ENCODE peak calls at places on chromosomes 16 and 17, in nine cellular contexts. R, H, L, A, U, I, N, W and Z are unnamed samples.
A peak's percentile ranks its signal among the peaks of the same experiment; 100 is the strongest.

GRCh38 chr17:31373150-31374082 is 18.1 kb upstream of the RAB11FIP4 start:
- DNase-seq in R (no peak), H (no peak), L (no peak), A (no peak), U (no peak), I (peak; percentile 65), N (no peak), W (peak; percentile 30), Z (no peak)

GRCh38 chr16:84369938-84370627 is 1.7 kb downstream of the ATP2C2 start:
- DNase-seq in R (no peak), H (no peak), L (no peak), A (no peak), U (no peak), I (no peak), N (no peak), W (no peak), Z (no peak)

GRCh38 chr16:51433597-51433996 is 282.5 kb upstream of the SALL1 start:
- DNase-seq in R (no peak), H (no peak), L (no peak), A (no peak), U (no peak), I (no peak), N (no peak), W (no peak), Z (no peak)

GRCh38 chr16:84662471-84662870 is 14.2 kb downstream of the KLHL36 start:
- DNase-seq in R (no peak), H (no peak), L (no peak), A (no peak), U (no peak), I (no peak), N (no peak), W (no peak), Z (no peak)

GRCh38 chr17:81138500-81138899 is 26.8 kb upstream of the PVALEF start:
- DNase-seq in R (no peak), H (no peak), L (no peak), A (no peak), U (no peak), I (no peak), N (no peak), W (no peak), Z (no peak)

GRCh38 chr16:2497116-2497630 is 16.6 kb upstream of the ATP6V0C start:
- DNase-seq in R (no peak), H (peak; percentile 89), L (no peak), A (peak; percentile 37), U (peak; percentile 86), I (no peak), N (no peak), W (no peak), Z (no peak)

GRCh38 chr17:2124391-2124790 is 69.5 kb downstream of the HIC1 start:
- DNase-seq in R (no peak), H (no peak), L (no peak), A (no peak), U (no peak), I (no peak), N (no peak), W (no peak), Z (no peak)

GRCh38 chr17:34639706-34640425 is 60.5 kb downstream of the TMEM132E start:
- DNase-seq in R (no peak), H (no peak), L (no peak), A (no peak), U (no peak), I (no peak), N (no peak), W (no peak), Z (no peak)

GRCh38 chr16:12899529-12900168 is 1.7 kb upstream of the SHISA9 start:
- DNase-seq in R (no peak), H (no peak), L (no peak), A (no peak), U (no peak), I (no peak), N (no peak), W (no peak), Z (no peak)

GRCh38 chr16:84585886-84586285 is 32.0 kb downstream of the COTL1 start:
- DNase-seq in R (no peak), H (peak; percentile 23), L (no peak), A (no peak), U (no peak), I (no peak), N (peak; percentile 40), W (no peak), Z (no peak)

GRCh38 chr17:42456223-42457106 is 2.2 kb upstream of the ATP6V0A1 start:
- DNase-seq in R (no peak), H (no peak), L (no peak), A (no peak), U (no peak), I (peak; percentile 80), N (no peak), W (no peak), Z (no peak)

GRCh38 chr17:40582328-40582901 is 17.1 kb upstream of the CCR7 start:
- DNase-seq in R (peak; percentile 94), H (peak; percentile 53), L (no peak), A (no peak), U (peak; percentile 42), I (peak; percentile 73), N (no peak), W (peak; percentile 83), Z (no peak)

GRCh38 chr16:65480276-65480675 is 358.4 kb upstream of the CDH11 start:
- DNase-seq in R (no peak), H (no peak), L (no peak), A (no peak), U (no peak), I (no peak), N (no peak), W (no peak), Z (no peak)

GRCh38 chr17:7548585-7549400 is at the start of gene TNFSF12:
- DNase-seq in R (peak; percentile 27), H (peak; percentile 68), L (peak; percentile 70), A (peak; percentile 60), U (peak; percentile 79), I (peak; percentile 56), N (no peak), W (peak; percentile 59), Z (peak; percentile 35)
- H3K4me1 ChIP-seq in R (peaks cover 2% of the 10 kb centered on the region), H (peaks cover 54% of the 10 kb centered on the region), L (peaks cover 18% of the 10 kb centered on the region), A (no peaks in the 10 kb centered on the region), U (peaks cover 44% of the 10 kb centered on the region), I (peaks cover 48% of the 10 kb centered on the region), N (peaks cover 17% of the 10 kb centered on the region), W (no peaks in the 10 kb centered on the region), Z (peaks cover 4% of the 10 kb centered on the region)

DNA sequence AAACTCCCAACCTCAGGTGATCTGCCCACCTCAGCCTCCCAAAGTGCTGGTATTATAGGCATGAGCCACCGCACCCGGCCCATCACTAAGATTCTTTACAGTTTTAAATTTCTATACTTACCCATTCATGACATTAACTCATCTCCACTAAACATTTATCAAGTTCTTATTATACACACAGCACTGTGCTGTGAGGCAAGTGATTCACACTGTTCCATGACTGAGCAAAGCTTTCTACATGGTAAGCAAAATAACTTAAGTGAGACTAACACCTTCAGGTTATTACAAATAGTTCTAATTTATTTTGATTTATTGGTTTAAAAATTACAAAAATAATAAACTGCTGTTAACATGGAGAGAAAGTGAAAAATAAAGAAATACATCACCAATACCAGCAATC is 33.5 kb downstream of the MARVELD3 start:
- DNase-seq in R (no peak), H (no peak), L (no peak), A (no peak), U (no peak), I (no peak), N (no peak), W (no peak), Z (no peak)
- H3K4me1 ChIP-seq in R (no peaks in the 10 kb centered on the region), H (no peaks in the 10 kb centered on the region), L (no peaks in the 10 kb centered on the region), A (no peaks in the 10 kb centered on the region), U (no peaks in the 10 kb centered on the region), I (no peaks in the 10 kb centered on the region), N (no peaks in the 10 kb centered on the region), W (no peaks in the 10 kb centered on the region), Z (no peaks in the 10 kb centered on the region)

DNA sequence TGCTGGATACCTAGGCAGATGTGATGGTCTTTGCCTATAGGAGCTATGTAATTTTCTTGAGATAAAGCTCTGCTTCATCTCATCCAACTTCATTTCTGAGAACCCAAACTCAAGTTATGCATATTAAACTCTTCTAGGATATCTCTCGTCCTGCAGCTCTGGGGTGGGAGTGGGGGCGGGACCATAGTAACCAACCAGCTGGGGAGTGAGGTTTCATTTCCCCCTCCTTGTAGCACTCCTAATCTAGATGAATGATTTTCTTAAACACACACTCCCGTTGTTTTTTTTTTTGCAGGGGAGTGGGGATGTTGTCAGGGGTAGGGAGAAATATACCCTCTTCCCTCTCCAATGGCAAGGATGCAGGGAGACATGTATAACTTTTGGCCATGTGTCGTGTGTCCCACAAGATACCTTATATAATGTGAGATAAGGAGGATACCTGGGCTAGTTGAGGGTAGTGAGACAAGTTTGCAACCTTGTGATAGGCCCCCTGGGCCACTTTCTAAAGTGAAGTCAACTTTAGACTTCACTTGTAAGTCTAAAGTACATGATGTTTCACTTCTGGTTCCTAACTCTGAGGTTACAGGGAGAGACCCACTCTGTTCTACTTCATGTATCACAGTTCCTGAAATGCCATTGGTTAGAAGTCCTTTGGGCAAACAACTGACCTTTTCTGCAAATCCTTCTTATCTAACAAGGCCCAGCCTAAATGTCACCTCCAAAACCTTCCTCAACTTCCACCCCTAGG is 10.6 kb upstream of the HEATR6 start:
- DNase-seq in R (no peak), H (no peak), L (no peak), A (no peak), U (no peak), I (no peak), N (no peak), W (peak; percentile 0), Z (no peak)
- H3K4me1 ChIP-seq in R (no peaks in the 10 kb centered on the region), H (peaks cover 36% of the 10 kb centered on the region), L (no peaks in the 10 kb centered on the region), A (peaks cover 14% of the 10 kb centered on the region), U (no peaks in the 10 kb centered on the region), I (no peaks in the 10 kb centered on the region), N (peaks cover 57% of the 10 kb centered on the region), W (no peaks in the 10 kb centered on the region), Z (no peaks in the 10 kb centered on the region)

GRCh38 chr16:3825940-3826339 is 54.6 kb downstream of the CREBBP start:
- DNase-seq in R (no peak), H (no peak), L (no peak), A (no peak), U (no peak), I (no peak), N (no peak), W (no peak), Z (no peak)
- H3K4me1 ChIP-seq in R (no peaks in the 10 kb centered on the region), H (peaks cover 68% of the 10 kb centered on the region), L (peaks cover 89% of the 10 kb centered on the region), A (peaks cover 30% of the 10 kb centered on the region), U (peaks cover 96% of the 10 kb centered on the region), I (peaks cover 58% of the 10 kb centered on the region), N (peaks cover 27% of the 10 kb centered on the region), W (peaks cover 3% of the 10 kb centered on the region), Z (peaks cover 71% of the 10 kb centered on the region)

GRCh38 chr17:8163978-8164814 is 1.4 kb upstream of the VAMP2 start:
- DNase-seq in R (peak; percentile 82), H (peak; percentile 92), L (peak; percentile 79), A (peak; percentile 68), U (peak; percentile 86), I (peak; percentile 50), N (peak; percentile 48), W (peak; percentile 49), Z (peak; percentile 74)
- H3K4me1 ChIP-seq in R (peaks cover 14% of the 10 kb centered on the region), H (peaks cover 47% of the 10 kb centered on the region), L (peaks cover 46% of the 10 kb centered on the region), A (peaks cover 18% of the 10 kb centered on the region), U (peaks cover 58% of the 10 kb centered on the region), I (peaks cover 57% of the 10 kb centered on the region), N (peaks cover 34% of the 10 kb centered on the region), W (peaks cover 21% of the 10 kb centered on the region), Z (peaks cover 37% of the 10 kb centered on the region)

GRCh38 chr17:77153487-77153886 is 12.7 kb downstream of the SEC14L1 start:
- DNase-seq in R (no peak), H (no peak), L (no peak), A (no peak), U (no peak), I (no peak), N (no peak), W (no peak), Z (peak; percentile 71)
- H3K4me1 ChIP-seq in R (no peaks in the 10 kb centered on the region), H (peaks cover 88% of the 10 kb centered on the region), L (peaks cover 18% of the 10 kb centered on the region), A (peaks cover 22% of the 10 kb centered on the region), U (peaks cover 93% of the 10 kb centered on the region), I (peaks cover 18% of the 10 kb centered on the region), N (peaks cover 9% of the 10 kb centered on the region), W (no peaks in the 10 kb centered on the region), Z (peaks cover 96% of the 10 kb centered on the region)